ENCODE peak calls at places on chromosomes 16 and 17, in nine cellular contexts. E is epithelial cell of esophagus, B is stromal cell of bone marrow, M is ELR, O is activated T-cell treated with anti-CD3 and anti-CD28 coated beads for 1 hour, Q is HuH-7, R is GM06990, L is ovary, I is cardiac fibroblast. Y is an unnamed sample.

GRCh38 chr17:6027342-6028024 is 42.7 kb upstream of the WSCD1 start:
- DNase-seq in Q (no peak), E (no peak), O (no peak), M (no peak), L (no peak), B (no peak), I (no peak), R (no peak), Y (no peak)

GRCh38 chr17:82440377-82440981 is 10.1 kb downstream of the CYBC1 start:
- DNase-seq in O (no peak), I (no peak), R (no peak), M (no peak), B (no peak), Q (no peak), E (no peak), L (no peak), Y (no peak)

GRCh38 chr17:38727661-38728220 is 2.4 kb upstream of the CISD3 start:
- DNase-seq in I (no peak), B (no peak), E (peak; percentile 29), L (no peak), Q (no peak), R (no peak), M (no peak), O (no peak), Y (no peak)

GRCh38 chr17:4498461-4499397 is at the start of gene SPNS2:
- DNase-seq in Q (peak; percentile 79), B (no peak), L (peak; percentile 74), I (peak; percentile 33), R (peak; percentile 59), O (peak; percentile 47), E (peak; percentile 69), M (peak; percentile 35), Y (peak; percentile 90)

GRCh38 chr16:68707341-68708152 is 29.5 kb upstream of the CDH1 start:
- DNase-seq in R (no peak), B (no peak), L (no peak), Q (peak; percentile 72), O (no peak), M (peak; percentile 67), I (peak; percentile 41), E (peak; percentile 96), Y (peak; percentile 76)

GRCh38 chr16:82544378-82544777 is 82.4 kb upstream of the CDH13 start:
- DNase-seq in M (no peak), B (no peak), Q (no peak), L (no peak), E (no peak), R (no peak), O (no peak), I (no peak), Y (no peak)

GRCh38 chr17:17760872-17761550 is 75.8 kb downstream of the SREBF1 start:
- DNase-seq in E (no peak), O (no peak), Q (no peak), B (no peak), R (no peak), I (no peak), M (no peak), L (no peak), Y (no peak)

GRCh38 chr17:83137523-83137922 is 58.1 kb downstream of the METRNL start:
- DNase-seq in Q (no peak), R (no peak), I (no peak), M (no peak), O (no peak), E (no peak), L (peak; percentile 8), B (no peak), Y (no peak)

GRCh38 chr17:35666070-35666469 is 65.4 kb upstream of the RASL10B start:
- DNase-seq in L (no peak), O (no peak), M (no peak), I (peak; percentile 19), Q (no peak), R (no peak), B (no peak), E (no peak), Y (no peak)

GRCh38 chr16:49742428-49743205 is 113.3 kb downstream of the ZNF423 start:
- DNase-seq in Q (no peak), R (no peak), E (no peak), B (no peak), I (no peak), L (no peak), M (no peak), O (no peak), Y (no peak)

GRCh38 chr16:10090816-10091215 is 91.4 kb downstream of the GRIN2A start:
- DNase-seq in R (no peak), O (no peak), Q (no peak), M (peak; percentile 90), I (peak; percentile 61), B (peak; percentile 52), L (no peak), E (no peak), Y (no peak)

GRCh38 chr17:35312346-35312745 is 61.1 kb downstream of the SLFN11 start:
- DNase-seq in O (no peak), Q (no peak), E (no peak), L (no peak), I (no peak), M (no peak), R (no peak), B (no peak), Y (no peak)

GRCh38 chr17:42065201-42065600 is 14.8 kb upstream of the C17orf113 start:
- DNase-seq in Q (no peak), B (no peak), L (no peak), O (no peak), R (no peak), I (no peak), M (no peak), E (peak; percentile 38), Y (no peak)

GRCh38 chr17:54015734-54016133 is 193.0 kb downstream of the KIF2B start:
- DNase-seq in L (no peak), E (no peak), Q (no peak), R (no peak), B (no peak), O (no peak), I (no peak), M (no peak), Y (no peak)

GRCh38 chr16:72013389-72013788 is 4.8 kb downstream of the DHODH start:
- DNase-seq in I (peak; percentile 30), Q (no peak), L (peak; percentile 69), R (no peak), B (no peak), O (no peak), M (peak; percentile 7), E (peak; percentile 92), Y (no peak)

GRCh38 chr16:47143329-47143676 is 442 bp downstream of the NETO2 start:
- DNase-seq in E (peak; percentile 80), L (peak; percentile 56), R (peak; percentile 90), I (peak; percentile 71), B (no peak), Q (peak; percentile 59), M (peak; percentile 81), O (peak; percentile 36), Y (peak; percentile 89)

GRCh38 chr16:59201160-59201559 is 467.0 kb upstream of the GOT2 start:
- DNase-seq in E (no peak), R (no peak), L (no peak), B (no peak), O (no peak), Q (no peak), M (no peak), I (no peak), Y (no peak)

GRCh38 chr17:57485916-57486315 is 229.6 kb downstream of the MSI2 start:
- DNase-seq in I (no peak), L (no peak), R (no peak), Q (no peak), E (no peak), O (no peak), M (no peak), B (no peak), Y (no peak)

GRCh38 chr17:73491648-73492047 is 152.6 kb downstream of the SDK2 start:
- DNase-seq in O (no peak), M (no peak), L (no peak), Q (no peak), B (no peak), I (no peak), E (no peak), R (no peak), Y (no peak)

GRCh38 chr16:3999479-3999868 is 116.8 kb downstream of the ADCY9 start:
- DNase-seq in I (peak; percentile 80), L (peak; percentile 86), E (no peak), M (peak; percentile 34), Q (no peak), B (peak; percentile 52), O (no peak), R (no peak), Y (peak; percentile 55)

GRCh38 chr16:21277045-21277926 is 804 bp downstream of the CRYM start:
- DNase-seq in M (no peak), Q (no peak), R (no peak), O (no peak), I (no peak), L (no peak), B (no peak), E (no peak), Y (no peak)

GRCh38 chr16:4649744-4650442 is 25.3 kb downstream of the MGRN1 start:
- DNase-seq in R (no peak), B (no peak), O (no peak), I (no peak), M (no peak), E (no peak), Q (no peak), L (no peak), Y (no peak)

GRCh38 chr16:69270395-69270794 is 40.8 kb upstream of the VPS4A start:
- DNase-seq in O (no peak), L (no peak), R (no peak), B (peak; percentile 73), E (no peak), M (no peak), Q (no peak), I (peak; percentile 43), Y (no peak)

GRCh38 chr17:19248923-19249574 is 11.9 kb downstream of the EPN2 start:
- DNase-seq in E (peak; percentile 64), R (no peak), L (peak; percentile 51), M (peak; percentile 92), O (no peak), B (peak; percentile 79), I (peak; percentile 89), Q (no peak), Y (no peak)

GRCh38 chr16:54066451-54067056 is 220.0 kb downstream of the IRX3 start:
- DNase-seq in M (peak; percentile 39), L (no peak), I (no peak), E (peak; percentile 38), R (no peak), B (no peak), O (no peak), Q (no peak), Y (no peak)

GRCh38 chr17:43900183-43900857 is 7.0 kb downstream of the MPP2 start:
- DNase-seq in M (peak; percentile 93), L (peak; percentile 90), Q (peak; percentile 100), E (peak; percentile 81), O (peak; percentile 72), I (peak; percentile 79), R (peak; percentile 67), B (peak; percentile 65), Y (peak; percentile 96)

GRCh38 chr16:11359370-11359769 is 14.1 kb downstream of the RMI2 start:
- DNase-seq in M (peak; percentile 86), L (no peak), E (peak; percentile 96), I (peak; percentile 40), Q (no peak), O (no peak), R (no peak), B (no peak), Y (no peak)

GRCh38 chr16:23807028-23807427 is 28.8 kb upstream of the PRKCB start:
- DNase-seq in I (no peak), M (no peak), E (no peak), R (no peak), B (no peak), O (no peak), Q (no peak), L (no peak), Y (no peak)

GRCh38 chr17:40452074-40452787 is 9.0 kb downstream of the IGFBP4 start:
- DNase-seq in B (peak; percentile 98), O (no peak), E (no peak), I (peak; percentile 96), Q (no peak), L (peak; percentile 67), M (peak; percentile 67), R (no peak), Y (no peak)

GRCh38 chr17:65181237-65182061 is 44.3 kb downstream of the RGS9 start:
- DNase-seq in Q (no peak), E (no peak), R (peak; percentile 89), M (no peak), L (no peak), B (no peak), O (no peak), I (no peak), Y (no peak)

GRCh38 chr16:84031556-84031955 is 11.0 kb downstream of the SLC38A8 start:
- DNase-seq in O (no peak), L (no peak), Q (no peak), I (no peak), E (no peak), B (no peak), R (no peak), M (no peak), Y (no peak)